ENCODE peak calls at places on chromosomes 11 and 22, in six cellular contexts. N is GM12865; C is EH; L is head of caudate nucleus; K is stimulated activated CD4-positive, alpha-beta T cell treated with anti-CD3 and anti-CD28 coated beads, Interleukin-4, amount 100 ng/mL, for 1 hour; A is EL. M is an unnamed sample.
A peak's percentile ranks its signal among the peaks of the same experiment; 100 is the strongest.

GRCh38 chr22:17106785-17107546 is 14.2 kb downstream of the TMEM121B start:
- DNase-seq in N (no peak), C (no peak), L (no peak), K (no peak), A (no peak), M (no peak)

GRCh38 chr11:17658211-17658610 is 61.2 kb upstream of the MYOD1 start:
- DNase-seq in N (no peak), C (no peak), L (no peak), K (no peak), A (peak; percentile 16), M (peak; percentile 46)

GRCh38 chr11:36508743-36509142 is 1.3 kb downstream of the TRAF6 start:
- DNase-seq in N (peak; percentile 18), C (no peak), L (no peak), K (no peak), A (no peak), M (peak; percentile 25)

GRCh38 chr11:60899021-60899936 is 7.1 kb downstream of the PRPF19 start:
- DNase-seq in N (peak; percentile 54), C (peak; percentile 70), L (peak; percentile 79), K (no peak), A (peak; percentile 61), M (peak; percentile 62)

GRCh38 chr11:67056640-67057409 is at the start of gene RHOD:
- DNase-seq in N (no peak), C (peak; percentile 50), L (no peak), K (peak; percentile 41), A (peak; percentile 46), M (no peak)

GRCh38 chr11:128522943-128523518 is 64.3 kb downstream of the ETS1 start:
- DNase-seq in N (peak; percentile 58), C (no peak), L (no peak), K (peak; percentile 68), A (no peak), M (peak; percentile 64)

GRCh38 chr11:95308512-95309035 is 77.6 kb upstream of the SESN3 start:
- DNase-seq in N (no peak), C (no peak), L (no peak), K (no peak), A (no peak), M (no peak)

GRCh38 chr22:27193636-27194035 is 536.2 kb downstream of the MIAT start:
- DNase-seq in N (no peak), C (no peak), L (no peak), K (no peak), A (no peak), M (no peak)

GRCh38 chr11:13292970-13293369 is 15.4 kb downstream of the BMAL1 start:
- DNase-seq in N (no peak), C (no peak), L (no peak), K (no peak), A (no peak), M (no peak)

GRCh38 chr22:38401336-38402084 is 53.5 kb downstream of the KCNJ4 start:
- DNase-seq in N (no peak), C (no peak), L (no peak), K (no peak), A (no peak), M (no peak)

GRCh38 chr11:15097411-15097810 is 17.3 kb upstream of the INSC start:
- DNase-seq in N (no peak), C (no peak), L (no peak), K (no peak), A (no peak), M (peak; percentile 41)

GRCh38 chr22:39512026-39512425 is 8.3 kb upstream of the ATF4 start:
- DNase-seq in N (no peak), C (no peak), L (no peak), K (no peak), A (no peak), M (no peak)

GRCh38 chr11:62061356-62062222 is 62.2 kb upstream of the INCENP start:
- DNase-seq in N (peak; percentile 6), C (no peak), L (peak; percentile 62), K (no peak), A (no peak), M (no peak)

GRCh38 chr11:108135845-108136599 is 14.7 kb downstream of the ACAT1 start:
- DNase-seq in N (peak; percentile 49), C (peak; percentile 34), L (no peak), K (peak; percentile 22), A (peak; percentile 15), M (peak; percentile 28)

GRCh38 chr11:79259800-79260199 is 181.0 kb downstream of the TENM4 start:
- DNase-seq in N (no peak), C (peak; percentile 18), L (no peak), K (no peak), A (no peak), M (no peak)

GRCh38 chr22:46795845-46796565 is 33.6 kb downstream of the TBC1D22A start:
- DNase-seq in N (no peak), C (no peak), L (no peak), K (no peak), A (no peak), M (no peak)

GRCh38 chr11:118789501-118790356 is 1.2 kb downstream of the DDX6 start:
- DNase-seq in N (peak; percentile 68), C (peak; percentile 23), L (peak; percentile 65), K (peak; percentile 23), A (peak; percentile 21), M (peak; percentile 24)

GRCh38 chr22:48708558-48709245 is 1119.0 kb downstream of the BRD1 start:
- DNase-seq in N (no peak), C (no peak), L (no peak), K (no peak), A (no peak), M (no peak)

GRCh38 chr22:43894122-43894521 is 2.3 kb upstream of the PNPLA5 start:
- DNase-seq in N (no peak), C (no peak), L (no peak), K (no peak), A (no peak), M (no peak)

GRCh38 chr22:35615156-35615555 is 2.0 kb downstream of the MB start:
- DNase-seq in N (no peak), C (no peak), L (no peak), K (no peak), A (no peak), M (no peak)

GRCh38 chr22:49604732-49605302 is 222.9 kb downstream of the BRD1 start:
- DNase-seq in N (no peak), C (no peak), L (no peak), K (no peak), A (no peak), M (no peak)

GRCh38 chr11:128424271-128424709 is 163.1 kb downstream of the ETS1 start:
- DNase-seq in N (no peak), C (no peak), L (peak; percentile 9), K (no peak), A (no peak), M (no peak)